ENCODE peak calls at places on chromosomes 3 and 15, in nine cellular contexts. S, Q, T, H, B, K, R, U and N are unnamed samples.

GRCh38 chr15:76169013-76169412 is 109.2 kb downstream of the TMEM266 start:
- DNase-seq in S (peak), Q (no peak), T (no peak), H (no peak), B (no peak), K (no peak), R (no peak), U (no peak), N (no peak)

GRCh38 chr15:101501703-101502373 is 12.3 kb upstream of the PCSK6 start:
- DNase-seq in S (peak), Q (no peak), T (no peak), H (peak), B (peak), K (peak), R (no peak), U (peak), N (peak)

GRCh38 chr3:194281306-194281705 is 69.8 kb downstream of the CPN2 start:
- DNase-seq in S (no peak), Q (no peak), T (no peak), H (no peak), B (no peak), K (no peak), R (no peak), U (no peak), N (no peak)

GRCh38 chr15:99909914-99910313 is 176.7 kb upstream of the LYSMD4 start:
- DNase-seq in S (no peak), Q (no peak), T (no peak), H (no peak), B (peak), K (peak), R (no peak), U (peak), N (no peak)

GRCh38 chr15:68652141-68652540 is 73.3 kb downstream of the CORO2B start:
- DNase-seq in S (peak), Q (no peak), T (no peak), H (no peak), B (no peak), K (no peak), R (no peak), U (no peak), N (no peak)

GRCh38 chr15:35657679-35658201 is 111.8 kb upstream of the DPH6 start:
- DNase-seq in S (peak), Q (no peak), T (peak), H (no peak), B (peak), K (no peak), R (peak), U (no peak), N (no peak)

GRCh38 chr3:52254608-52255007 is 9.0 kb downstream of the PPM1M start:
- DNase-seq in S (no peak), Q (no peak), T (no peak), H (no peak), B (no peak), K (no peak), R (no peak), U (no peak), N (no peak)

GRCh38 chr3:58190291-58190690 is 20.5 kb downstream of the DNASE1L3 start:
- DNase-seq in S (no peak), Q (no peak), T (no peak), H (no peak), B (no peak), K (no peak), R (no peak), U (no peak), N (no peak)

GRCh38 chr3:69081583-69082262 is 1.6 kb upstream of the UBA3 start:
- DNase-seq in S (peak), Q (no peak), T (no peak), H (peak), B (peak), K (no peak), R (no peak), U (peak), N (no peak)

GRCh38 chr15:93438310-93438709 is 349.3 kb upstream of the RGMA start:
- DNase-seq in S (no peak), Q (no peak), T (no peak), H (no peak), B (no peak), K (no peak), R (no peak), U (no peak), N (no peak)

GRCh38 chr3:101479022-101479421 is 34.0 kb downstream of the SENP7 start:
- DNase-seq in S (no peak), Q (no peak), T (no peak), H (no peak), B (no peak), K (no peak), R (no peak), U (no peak), N (no peak)

GRCh38 chr15:74807302-74807701 is 5.3 kb upstream of the LMAN1L start:
- DNase-seq in S (no peak), Q (no peak), T (peak), H (no peak), B (no peak), K (no peak), R (peak), U (no peak), N (no peak)

GRCh38 chr3:12175844-12176453 is 17.2 kb upstream of the TIMP4 start:
- DNase-seq in S (peak), Q (no peak), T (no peak), H (peak), B (peak), K (peak), R (peak), U (peak), N (no peak)

GRCh38 chr15:98620020-98620419 is 28.3 kb upstream of the IGF1R start:
- DNase-seq in S (no peak), Q (no peak), T (no peak), H (no peak), B (no peak), K (no peak), R (no peak), U (no peak), N (no peak)

GRCh38 chr3:53753518-53754183 is 92.6 kb downstream of the CHDH start:
- DNase-seq in S (no peak), Q (no peak), T (no peak), H (no peak), B (no peak), K (peak), R (no peak), U (no peak), N (no peak)